ENCODE peak calls at places on chromosomes 4 and X, in six cellular contexts. G is H9; F is smooth muscle cell of the brain vasculature; A is upper lobe of left lung; N is CD4-positive, CD25-positive, alpha-beta regulatory T cell; K is GM12865. R is an unnamed sample.

GRCh38 chr4:7194251-7195137 is 2.2 kb downstream of the SORCS2 start:
- DNase-seq in G (peak), F (no peak), A (peak), N (no peak), K (peak), R (no peak)

GRCh38 chr4:95549246-95550138 is 719 bp upstream of the UNC5C start:
- DNase-seq in G (peak), F (no peak), A (peak), N (peak), K (peak), R (peak)

GRCh38 chrX:41664307-41665299 is 24.2 kb upstream of the GPR34 start:
- DNase-seq in G (no peak), F (no peak), A (no peak), N (no peak), K (peak), R (no peak)

GRCh38 chrX:71671938-71672337 is 4.6 kb downstream of the LOC101059915 start:
- DNase-seq in G (no peak), F (no peak), A (no peak), N (no peak), K (no peak), R (no peak)

GRCh38 chr4:7799306-7799705 is 140.4 kb downstream of the AFAP1 start:
- DNase-seq in G (no peak), F (no peak), A (no peak), N (no peak), K (no peak), R (no peak)

GRCh38 chr4:2797188-2797544 is 4.3 kb downstream of the SH3BP2 start:
- DNase-seq in G (no peak), F (no peak), A (no peak), N (no peak), K (no peak), R (no peak)

GRCh38 chrX:41452972-41453371 is 5.8 kb downstream of the NYX start:
- DNase-seq in G (no peak), F (no peak), A (no peak), N (no peak), K (no peak), R (no peak)

GRCh38 chr4:138835833-138836521 is 179.6 kb upstream of the NOCT start:
- DNase-seq in G (no peak), F (no peak), A (no peak), N (no peak), K (peak), R (peak)

GRCh38 chr4:114041117-114041475 is 61.6 kb upstream of the ARSJ start:
- DNase-seq in G (no peak), F (no peak), A (no peak), N (no peak), K (no peak), R (no peak)

GRCh38 chr4:48299560-48299959 is 29.9 kb upstream of the TEC start:
- DNase-seq in G (no peak), F (no peak), A (no peak), N (no peak), K (no peak), R (no peak)

GRCh38 chrX:143934542-143934941 is 50.7 kb downstream of the UBE2NL start:
- DNase-seq in G (no peak), F (no peak), A (no peak), N (no peak), K (no peak), R (no peak)

GRCh38 chr4:6402566-6403399 is 69.6 kb downstream of the PPP2R2C start:
- DNase-seq in G (peak), F (no peak), A (no peak), N (no peak), K (no peak), R (peak)

GRCh38 chrX:107978707-107979307 is 3.4 kb downstream of the TEX13B start:
- DNase-seq in G (peak), F (no peak), A (no peak), N (peak), K (peak), R (peak)

GRCh38 chrX:47190445-47191269 is 3.0 kb upstream of the UBA1 start:
- DNase-seq in G (peak), F (peak), A (peak), N (peak), K (peak), R (peak)

GRCh38 chr4:71229477-71230257 is 109.2 kb upstream of the SLC4A4 start:
- DNase-seq in G (peak), F (no peak), A (peak), N (no peak), K (peak), R (no peak)

GRCh38 chrX:15425024-15425423 is 40.8 kb upstream of the VEGFD start:
- DNase-seq in G (no peak), F (no peak), A (no peak), N (no peak), K (no peak), R (no peak)

GRCh38 chrX:131201986-131202385 is 87.1 kb downstream of the IGSF1 start:
- DNase-seq in G (no peak), F (no peak), A (no peak), N (no peak), K (no peak), R (no peak)

GRCh38 chrX:101460669-101461068 is 24.6 kb upstream of the ARMCX4 start:
- DNase-seq in G (no peak), F (no peak), A (no peak), N (no peak), K (no peak), R (no peak)

GRCh38 chr4:77927991-77928925 is 65.6 kb downstream of the MRPL1 start:
- DNase-seq in G (no peak), F (peak), A (no peak), N (no peak), K (no peak), R (no peak)

GRCh38 chrX:44785652-44786051 is 58.2 kb upstream of the DUSP21 start:
- DNase-seq in G (no peak), F (no peak), A (no peak), N (no peak), K (no peak), R (no peak)

GRCh38 chr4:27007507-27007906 is 146.9 kb downstream of the STIM2 start:
- DNase-seq in G (no peak), F (no peak), A (no peak), N (no peak), K (no peak), R (no peak)

GRCh38 chr4:18369561-18369960 is 348.0 kb upstream of the LCORL start:
- DNase-seq in G (no peak), F (no peak), A (no peak), N (no peak), K (no peak), R (no peak)

GRCh38 chrX:41335590-41336331 is 1.8 kb downstream of the DDX3X start:
- DNase-seq in G (no peak), F (no peak), A (no peak), N (peak), K (no peak), R (no peak)

GRCh38 chr4:13218316-13218958 is 265.7 kb downstream of the RAB28 start:
- DNase-seq in G (no peak), F (no peak), A (no peak), N (no peak), K (no peak), R (no peak)

GRCh38 chrX:20857746-20858145 is 516.5 kb upstream of the CNKSR2 start:
- DNase-seq in G (no peak), F (no peak), A (no peak), N (no peak), K (no peak), R (no peak)

GRCh38 chrX:72714471-72714916 is 388 bp upstream of the PHKA1 start:
- DNase-seq in G (peak), F (peak), A (peak), N (no peak), K (no peak), R (peak)

GRCh38 chrX:154298312-154298711 is 2.7 kb downstream of the TKTL1 start:
- DNase-seq in G (no peak), F (no peak), A (peak), N (no peak), K (peak), R (no peak)

GRCh38 chrX:134891652-134892051 is 99.1 kb upstream of the SMIM10 start:
- DNase-seq in G (no peak), F (no peak), A (no peak), N (no peak), K (no peak), R (no peak)

GRCh38 chrX:39253551-39253950 is 452.3 kb downstream of the MID1IP1 start:
- DNase-seq in G (no peak), F (no peak), A (no peak), N (no peak), K (no peak), R (no peak)

GRCh38 chr4:140675599-140676231 is 80.5 kb downstream of the TBC1D9 start:
- DNase-seq in G (no peak), F (no peak), A (no peak), N (no peak), K (peak), R (no peak)

GRCh38 chr4:77358315-77358928 is 201.4 kb downstream of the CCNG2 start:
- DNase-seq in G (peak), F (no peak), A (no peak), N (peak), K (peak), R (no peak)

GRCh38 chr4:89829470-89830138 is 7.4 kb downstream of the SNCA start:
- DNase-seq in G (no peak), F (no peak), A (peak), N (peak), K (peak), R (no peak)

GRCh38 chrX:22952011-22952410 is 47.7 kb upstream of the DDX53 start:
- DNase-seq in G (no peak), F (peak), A (no peak), N (no peak), K (no peak), R (no peak)

GRCh38 chr4:140069068-140069467 is 84.9 kb downstream of the MAML3 start:
- DNase-seq in G (no peak), F (no peak), A (peak), N (no peak), K (no peak), R (no peak)